ENCODE peak calls at places on chromosomes 7 and 10, in nine cellular contexts. R is heart left ventricle; I is GM04504; S is activated CD8-positive, alpha-beta memory T cell treated with anti-CD3 and anti-CD28 coated beads, Interleukin-2, amount 50 U/mL, for 48 hours; C is body of pancreas; Q is type B pancreatic cell; Y is CD8-positive, alpha-beta memory T cell; M is HEK293T; P is stomach. K is an unnamed sample.

GRCh38 chr10:104429834-104430233 is 76.2 kb downstream of the CFAP58 start:
- DNase-seq in R (no peak), I (no peak), S (no peak), C (no peak), Q (no peak), Y (no peak), M (no peak), P (no peak), K (no peak)

GRCh38 chr10:76628801-76629200 is 1008.8 kb downstream of the KCNMA1 start:
- DNase-seq in R (no peak), I (no peak), S (no peak), C (no peak), Q (no peak), Y (no peak), M (no peak), P (no peak), K (no peak)

GRCh38 chr10:2887391-2888070 is 179.8 kb upstream of the PFKP start:
- DNase-seq in R (no peak), I (no peak), S (no peak), C (no peak), Q (no peak), Y (no peak), M (no peak), P (no peak), K (no peak)

GRCh38 chr10:12971001-12971788 is 30.3 kb downstream of the CCDC3 start:
- DNase-seq in R (no peak), I (no peak), S (no peak), C (no peak), Q (no peak), Y (no peak), M (no peak), P (no peak), K (no peak)

GRCh38 chr10:132293416-132294195 is 14.1 kb downstream of the STK32C start:
- DNase-seq in R (peak; percentile 54), I (no peak), S (no peak), C (no peak), Q (no peak), Y (no peak), M (no peak), P (no peak), K (no peak)

GRCh38 chr10:72426982-72427381 is 72.3 kb upstream of the DNAJB12 start:
- DNase-seq in R (no peak), I (no peak), S (no peak), C (no peak), Q (no peak), Y (no peak), M (no peak), P (no peak), K (no peak)

GRCh38 chr10:62373995-62374861 is at the start of gene ZNF365:
- DNase-seq in R (peak; percentile 62), I (no peak), S (peak; percentile 70), C (peak; percentile 26), Q (peak; percentile 73), Y (peak; percentile 61), M (peak; percentile 67), P (no peak), K (peak; percentile 28)

GRCh38 chr10:29113251-29113945 is 175.5 kb upstream of the LYZL1 start:
- DNase-seq in R (no peak), I (no peak), S (no peak), C (no peak), Q (no peak), Y (no peak), M (no peak), P (no peak), K (no peak)

GRCh38 chr7:37052673-37053072 is 328.4 kb upstream of the AOAH start:
- DNase-seq in R (no peak), I (no peak), S (no peak), C (peak; percentile 33), Q (no peak), Y (no peak), M (peak; percentile 37), P (no peak), K (no peak)

GRCh38 chr7:49060743-49061142 is 136.4 kb downstream of the CDC14C start:
- DNase-seq in R (no peak), I (no peak), S (no peak), C (no peak), Q (no peak), Y (no peak), M (no peak), P (no peak), K (no peak)

GRCh38 chr7:65339257-65339656 is 34.4 kb upstream of the ZNF92 start:
- DNase-seq in R (no peak), I (no peak), S (no peak), C (no peak), Q (no peak), Y (no peak), M (no peak), P (no peak), K (no peak)

GRCh38 chr10:12241810-12242529 is 46.0 kb downstream of the CDC123 start:
- DNase-seq in R (no peak), I (no peak), S (no peak), C (no peak), Q (no peak), Y (no peak), M (no peak), P (no peak), K (no peak)

GRCh38 chr10:59536151-59536550 is 173.5 kb downstream of the SLC16A9 start:
- DNase-seq in R (no peak), I (peak; percentile 73), S (no peak), C (no peak), Q (no peak), Y (no peak), M (no peak), P (no peak), K (no peak)

GRCh38 chr10:30553625-30554442 is 75.7 kb downstream of the LYZL2 start:
- DNase-seq in R (peak; percentile 84), I (peak; percentile 24), S (no peak), C (peak; percentile 51), Q (no peak), Y (no peak), M (peak; percentile 57), P (peak; percentile 35), K (no peak)

GRCh38 chr10:91077549-91078017 is 142.9 kb upstream of the PCGF5 start:
- DNase-seq in R (peak; percentile 87), I (no peak), S (no peak), C (peak; percentile 95), Q (no peak), Y (no peak), M (no peak), P (peak; percentile 92), K (no peak)

GRCh38 chr10:112269266-112269665 is 13.9 kb upstream of the TECTB start:
- DNase-seq in R (no peak), I (no peak), S (no peak), C (no peak), Q (no peak), Y (no peak), M (no peak), P (no peak), K (no peak)

GRCh38 chr10:11527700-11528255 is 83.7 kb downstream of the USP6NL start:
- DNase-seq in R (no peak), I (no peak), S (no peak), C (no peak), Q (no peak), Y (no peak), M (no peak), P (no peak), K (no peak)

GRCh38 chr7:101986335-101986734 is 168.9 kb downstream of the CUX1 start:
- DNase-seq in R (no peak), I (no peak), S (no peak), C (no peak), Q (no peak), Y (no peak), M (no peak), P (no peak), K (no peak)

GRCh38 chr10:69408318-69409175 is 8.2 kb downstream of the TACR2 start:
- DNase-seq in R (peak; percentile 97), I (peak; percentile 85), S (peak; percentile 93), C (peak; percentile 96), Q (peak; percentile 96), Y (peak; percentile 93), M (peak; percentile 94), P (peak; percentile 97), K (peak; percentile 87)

K was measured in effector CD4-positive, alpha-beta T cell.